ENCODE peak calls at places on chromosomes 7 and 10, in four cellular contexts. One of them, this sample, is unnamed. For H3K27me3, the result is how much of the 10 kb centered on the place peaks cover.

GRCh38 chr7:28272461-28272877 is 91.9 kb upstream of the JAZF1 start:
- DNase-seq in heart left ventricle: peak
- DNase-seq in ovary: peak
- DNase-seq in H1: no peak
- DNase-seq in this sample: peak

GRCh38 chr10:43390791-43391190 is 18.2 kb downstream of the HNRNPF start:
- DNase-seq in ovary: no peak
- DNase-seq in heart left ventricle: no peak
- DNase-seq in H1: no peak
- DNase-seq in this sample: no peak

GRCh38 chr10:2936816-2937215 is 130.5 kb upstream of the PFKP start:
- DNase-seq in heart left ventricle: no peak
- DNase-seq in H1: peak
- DNase-seq in ovary: no peak
- DNase-seq in this sample: no peak

GRCh38 chr7:43779032-43779812 is 20.7 kb downstream of the BLVRA start:
- DNase-seq in heart left ventricle: no peak
- DNase-seq in H1: no peak
- DNase-seq in ovary: no peak
- DNase-seq in this sample: no peak

GRCh38 chr7:30493231-30493630 is 11.4 kb downstream of the GGCT start:
- DNase-seq in H1: no peak
- DNase-seq in heart left ventricle: no peak
- DNase-seq in ovary: no peak
- DNase-seq in this sample: no peak

GRCh38 chr10:82392533-82392932 is 517.5 kb downstream of the NRG3 start:
- DNase-seq in H1: no peak
- DNase-seq in heart left ventricle: no peak
- DNase-seq in ovary: no peak
- DNase-seq in this sample: no peak

GRCh38 chr7:5282464-5283316 is at the start of gene SLC29A4:
- DNase-seq in ovary: peak
- DNase-seq in heart left ventricle: peak
- DNase-seq in H1: no peak
- DNase-seq in this sample: no peak

GRCh38 chr7:77813180-77813579 is 14.6 kb downstream of the PHTF2 start:
- DNase-seq in heart left ventricle: no peak
- DNase-seq in H1: no peak
- DNase-seq in ovary: no peak
- DNase-seq in this sample: no peak

GRCh38 chr7:101954494-101954893 is 137.1 kb downstream of the CUX1 start:
- DNase-seq in H1: no peak
- DNase-seq in heart left ventricle: no peak
- DNase-seq in ovary: no peak
- DNase-seq in this sample: peak

GRCh38 chr7:101957733-101958525 is 140.5 kb downstream of the CUX1 start:
- DNase-seq in ovary: no peak
- DNase-seq in H1: no peak
- DNase-seq in heart left ventricle: no peak
- DNase-seq in this sample: no peak

GRCh38 chr7:101953248-101953819 is 135.9 kb downstream of the CUX1 start:
- DNase-seq in heart left ventricle: peak
- DNase-seq in H1: no peak
- DNase-seq in ovary: peak
- DNase-seq in this sample: peak

GRCh38 chr7:101959342-101959741 is 141.9 kb downstream of the CUX1 start:
- DNase-seq in ovary: no peak
- DNase-seq in heart left ventricle: no peak
- DNase-seq in H1: no peak
- DNase-seq in this sample: no peak

DNA sequence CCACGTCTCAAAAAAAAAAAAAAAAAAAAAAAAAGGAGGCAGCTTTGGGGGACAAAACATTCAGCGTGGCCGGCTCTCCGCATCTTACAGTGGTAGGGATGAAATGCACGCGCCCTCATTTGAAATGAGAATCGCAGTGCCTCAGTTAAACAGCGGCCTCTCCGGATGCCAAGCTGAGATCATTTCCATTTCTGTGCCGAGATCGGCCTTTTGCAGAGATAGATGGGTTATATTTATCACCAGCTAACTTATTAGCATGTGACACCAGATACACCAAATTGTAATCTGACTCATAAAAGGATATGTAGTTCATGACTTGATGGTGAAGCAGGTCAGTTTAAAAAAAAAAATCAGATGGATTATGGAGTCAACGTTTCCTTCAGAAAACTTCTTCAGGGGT is 138.7 kb downstream of the CUX1 start:
- DNase-seq in H1: no peak
- DNase-seq in heart left ventricle: peak
- DNase-seq in ovary: no peak
- DNase-seq in this sample: no peak
- H3K4me3 ChIP-seq in H1: no peak
- H3K4me3 ChIP-seq in heart left ventricle: no peak
- H3K4me3 ChIP-seq in ovary: no peak
- H3K4me3 ChIP-seq in this sample: no peak

GRCh38 chr7:132568962-132569361 is 7.3 kb downstream of the PLXNA4 start:
- DNase-seq in H1: no peak
- DNase-seq in heart left ventricle: no peak
- DNase-seq in ovary: no peak
- DNase-seq in this sample: no peak

GRCh38 chr7:132569884-132570614 is 6.2 kb downstream of the PLXNA4 start:
- DNase-seq in ovary: no peak
- DNase-seq in heart left ventricle: no peak
- DNase-seq in H1: no peak
- DNase-seq in this sample: no peak

GRCh38 chr7:132573237-132573636 is 3.0 kb downstream of the PLXNA4 start:
- DNase-seq in heart left ventricle: no peak
- DNase-seq in ovary: no peak
- DNase-seq in H1: no peak
- DNase-seq in this sample: no peak

GRCh38 chr7:132574281-132574680 is 2.0 kb downstream of the PLXNA4 start:
- DNase-seq in ovary: no peak
- DNase-seq in heart left ventricle: no peak
- DNase-seq in H1: no peak
- DNase-seq in this sample: no peak

DNA sequence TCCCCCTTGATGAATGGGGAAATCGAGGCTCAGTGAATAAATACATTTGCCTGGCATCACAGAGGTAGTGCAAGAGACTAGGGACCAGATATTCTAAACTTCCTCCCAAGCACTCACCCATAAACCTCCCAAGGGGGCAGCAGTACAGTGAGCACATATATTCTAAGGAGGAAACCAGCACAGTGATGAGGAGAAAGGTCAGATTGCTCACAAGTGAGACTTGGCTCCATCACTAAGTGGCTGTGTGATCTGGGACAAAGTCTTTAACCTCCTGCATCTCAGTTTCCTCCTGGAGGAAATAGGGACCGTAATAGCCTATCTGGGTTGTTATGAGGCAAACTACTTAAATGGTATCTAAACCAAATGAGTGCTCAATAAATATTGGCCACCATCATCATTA is 4.3 kb downstream of the PLXNA4 start:
- DNase-seq in heart left ventricle: no peak
- DNase-seq in ovary: no peak
- DNase-seq in H1: no peak
- DNase-seq in this sample: no peak
- H3K27me3 ChIP-seq in heart left ventricle: under half
- H3K27me3 ChIP-seq in ovary: under half
- H3K27me3 ChIP-seq in H1: under half
- H3K27me3 ChIP-seq in this sample: under half

GRCh38 chr10:49304137-49304536 is 5.2 kb downstream of the C10orf71 start:
- DNase-seq in H1: no peak
- DNase-seq in ovary: no peak
- DNase-seq in heart left ventricle: no peak
- DNase-seq in this sample: no peak
- H3K4me3 ChIP-seq in H1: no peak
- H3K4me3 ChIP-seq in ovary: no peak
- H3K4me3 ChIP-seq in heart left ventricle: no peak
- H3K4me3 ChIP-seq in this sample: no peak

GRCh38 chr7:157682064-157682945 is 345.5 kb downstream of the DNAJB6 start:
- DNase-seq in ovary: no peak
- DNase-seq in H1: peak
- DNase-seq in heart left ventricle: no peak
- DNase-seq in this sample: no peak
- H3K27me3 ChIP-seq in ovary: under half
- H3K27me3 ChIP-seq in H1: half or more
- H3K27me3 ChIP-seq in heart left ventricle: half or more
- H3K27me3 ChIP-seq in this sample: under half

DNA sequence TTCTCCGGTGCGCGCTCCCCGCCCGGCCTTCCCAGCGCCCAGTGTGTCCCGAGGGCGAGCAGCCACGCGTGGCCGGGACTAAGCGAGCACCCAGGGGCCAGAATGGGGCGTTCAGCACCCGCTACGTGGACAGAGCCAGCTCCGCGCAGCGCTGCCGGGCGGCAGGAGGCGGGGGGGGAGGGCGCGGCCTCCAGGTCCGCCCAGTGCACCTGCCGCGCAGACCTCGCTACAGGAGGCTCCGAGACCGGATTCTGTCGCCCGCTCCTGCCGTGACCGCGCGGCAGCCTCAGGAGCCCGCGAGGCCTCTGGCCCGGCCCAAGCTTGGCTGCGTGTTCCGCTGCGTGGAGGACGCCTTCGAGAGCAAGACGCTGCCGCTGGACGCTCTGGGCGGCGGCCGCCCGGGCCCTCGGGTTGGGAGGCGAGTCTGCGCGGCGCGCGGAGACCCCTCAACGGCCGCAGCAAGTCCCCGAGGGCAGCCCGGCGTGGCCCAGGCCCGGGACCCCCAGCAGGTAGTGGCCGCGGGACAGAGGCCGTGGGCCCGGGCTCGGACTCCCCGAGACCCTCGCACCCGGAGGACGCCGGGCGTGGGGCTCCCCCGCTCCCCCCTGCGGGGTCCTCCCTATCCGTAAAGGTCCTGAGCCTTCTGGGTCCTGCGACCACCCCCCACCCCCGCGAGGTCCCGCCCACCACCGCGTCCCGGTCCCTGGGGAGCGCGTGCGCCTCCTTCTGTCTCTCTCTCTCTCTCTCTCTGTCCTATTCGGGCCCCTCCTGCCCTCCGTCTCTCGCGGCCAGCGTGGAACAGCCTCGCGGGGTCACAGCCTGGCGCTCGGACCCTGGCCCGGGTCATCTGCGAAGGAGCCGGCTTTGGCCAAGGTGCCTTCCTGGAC is 904 bp upstream of the DPYSL4 start:
- DNase-seq in H1: peak
- DNase-seq in ovary: peak
- DNase-seq in heart left ventricle: peak
- DNase-seq in this sample: no peak
- H3K4me3 ChIP-seq in H1: peak
- H3K4me3 ChIP-seq in ovary: peak
- H3K4me3 ChIP-seq in heart left ventricle: peak
- H3K4me3 ChIP-seq in this sample: peak

DNA sequence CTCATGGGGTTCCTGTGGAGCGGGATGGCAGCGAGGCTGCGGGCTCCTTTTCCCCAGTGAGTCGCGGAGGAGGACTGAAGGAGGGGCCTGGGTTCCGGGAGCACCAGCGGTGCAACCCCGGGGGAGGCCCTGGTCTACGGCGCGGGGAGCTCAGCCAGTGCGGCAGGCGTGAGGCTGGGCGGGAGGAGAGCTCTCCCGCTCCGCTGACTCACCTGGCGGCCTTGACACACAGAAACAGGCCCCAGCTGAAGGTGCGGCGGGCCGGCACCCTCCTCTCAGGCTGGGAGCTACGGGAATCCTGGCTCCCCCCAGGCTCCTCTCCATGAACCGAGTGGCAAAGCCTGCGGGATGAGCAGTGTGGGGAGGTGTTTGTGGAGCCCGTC is 6.8 kb upstream of the NOM1 start:
- DNase-seq in H1: peak
- DNase-seq in heart left ventricle: no peak
- DNase-seq in ovary: no peak
- DNase-seq in this sample: no peak
- H3K27me3 ChIP-seq in H1: under half
- H3K27me3 ChIP-seq in heart left ventricle: under half
- H3K27me3 ChIP-seq in ovary: under half
- H3K27me3 ChIP-seq in this sample: under half